ENCODE peak calls at places on chromosomes 12 and 14, in four cellular contexts. P is lung microvascular endothelial cell, X is neural crest cell, T is AG10803. U is an unnamed sample.

GRCh38 chr14:65852689-65853088 is 440.2 kb downstream of the FUT8 start:
- DNase-seq in P (no peak), X (no peak), T (no peak), U (no peak)

GRCh38 chr12:71955946-71956345 is 17.3 kb downstream of the TPH2 start:
- DNase-seq in P (no peak), X (no peak), T (peak), U (peak)

GRCh38 chr14:96038920-96039632 is at the start of gene C14orf132:
- DNase-seq in P (no peak), X (peak), T (peak), U (peak)

GRCh38 chr12:120119395-120119973 is 2.9 kb upstream of the RAB35 start:
- DNase-seq in P (peak), X (no peak), T (peak), U (no peak)

GRCh38 chr14:74425525-74426201 is 347 bp downstream of the SYNDIG1L start:
- DNase-seq in P (peak), X (peak), T (no peak), U (peak)

GRCh38 chr12:48351022-48351708 is 446 bp upstream of the ZNF641 start:
- DNase-seq in P (peak), X (peak), T (peak), U (peak)

GRCh38 chr12:64082866-64083268 is 139.2 kb downstream of the KICS2 start:
- DNase-seq in P (no peak), X (no peak), T (no peak), U (no peak)

GRCh38 chr14:80455031-80455430 is 243.7 kb upstream of the DIO2 start:
- DNase-seq in P (peak), X (no peak), T (no peak), U (no peak)

GRCh38 chr12:990649-991349 is at the start of gene ERC1:
- DNase-seq in P (peak), X (peak), T (peak), U (peak)

GRCh38 chr12:107826276-107826675 is 51.8 kb downstream of the ASCL4 start:
- DNase-seq in P (no peak), X (no peak), T (no peak), U (no peak)

GRCh38 chr14:86462193-86462592 is 932.2 kb downstream of the FLRT2 start:
- DNase-seq in P (no peak), X (no peak), T (peak), U (no peak)

GRCh38 chr14:92603309-92604257 is 90.0 kb downstream of the RIN3 start:
- DNase-seq in P (peak), X (no peak), T (peak), U (peak)

GRCh38 chr12:232731-233614 is 19.0 kb upstream of the SLC6A12 start:
- DNase-seq in P (no peak), X (no peak), T (no peak), U (no peak)

GRCh38 chr12:49296034-49296835 is 1.3 kb downstream of the PRPH start:
- DNase-seq in P (peak), X (peak), T (no peak), U (peak)

GRCh38 chr14:100239200-100239839 is 376 bp downstream of the YY1 start:
- DNase-seq in P (peak), X (no peak), T (no peak), U (no peak)

GRCh38 chr12:53052419-53053222 is 2.8 kb downstream of the TNS2 start:
- DNase-seq in P (peak), X (no peak), T (peak), U (peak)

GRCh38 chr12:107522692-107523477 is 162.7 kb upstream of the PWP1 start:
- DNase-seq in P (no peak), X (peak), T (no peak), U (no peak)

GRCh38 chr12:617304-617915 is 45.8 kb downstream of the NINJ2 start:
- DNase-seq in P (no peak), X (no peak), T (peak), U (peak)

GRCh38 chr12:103241184-103241583 is 254.6 kb downstream of the C12orf42 start:
- DNase-seq in P (no peak), X (no peak), T (no peak), U (no peak)

GRCh38 chr12:14138495-14138894 is 157.1 kb upstream of the GRIN2B start:
- DNase-seq in P (no peak), X (peak), T (no peak), U (no peak)

GRCh38 chr12:57133916-57134315 is 5.6 kb downstream of the LRP1 start:
- DNase-seq in P (no peak), X (no peak), T (no peak), U (no peak)

GRCh38 chr12:111046896-111047295 is 126.5 kb upstream of the MYL2 start:
- DNase-seq in P (no peak), X (no peak), T (no peak), U (no peak)

GRCh38 chr12:117042171-117042809 is 56.9 kb downstream of the TESC start:
- DNase-seq in P (no peak), X (no peak), T (no peak), U (peak)

GRCh38 chr12:2355198-2355597 is 302.4 kb downstream of the CACNA1C start:
- DNase-seq in P (no peak), X (no peak), T (no peak), U (no peak)

GRCh38 chr14:104877066-104877805 is 12.2 kb downstream of the CEP170B start:
- DNase-seq in P (no peak), X (no peak), T (no peak), U (no peak)

U was measured in AG20443.